ENCODE peak calls at places on chromosomes 1 and 21, in ten cellular contexts. X is RWPE1, Q is B cell, U is GM23338, D is GM20000, I is OCI-LY7, O is stomach, V is MCF 10A, S is fibroblast of mammary gland, E is heart right ventricle. Z is an unnamed sample.

GRCh38 chr1:32900371-32900955 is 726 bp downstream of the TMEM54 start:
- DNase-seq in X (no peak), Q (no peak), U (no peak), D (no peak), I (no peak), O (no peak), V (no peak), S (no peak), E (no peak), Z (no peak)

GRCh38 chr1:180502361-180503273 is at the start of gene ACBD6:
- DNase-seq in X (peak), Q (peak), U (peak), D (peak), I (peak), O (peak), V (peak), S (peak), E (peak), Z (peak)

GRCh38 chr1:4224687-4225086 is 324.6 kb upstream of the C1orf174 start:
- DNase-seq in X (no peak), Q (no peak), U (no peak), D (no peak), I (no peak), O (no peak), V (no peak), S (no peak), E (no peak), Z (no peak)

GRCh38 chr1:237042467-237042891 is 495 bp downstream of the RYR2 start:
- DNase-seq in X (no peak), Q (no peak), U (peak), D (no peak), I (no peak), O (no peak), V (no peak), S (no peak), E (no peak), Z (no peak)

GRCh38 chr1:158126425-158126824 is 54.3 kb upstream of the CD1D start:
- DNase-seq in X (no peak), Q (no peak), U (no peak), D (no peak), I (no peak), O (no peak), V (no peak), S (no peak), E (no peak), Z (no peak)

GRCh38 chr1:1111516-1112236 is 4.2 kb downstream of the C1orf159 start:
- DNase-seq in X (no peak), Q (no peak), U (no peak), D (no peak), I (no peak), O (no peak), V (no peak), S (no peak), E (no peak), Z (no peak)

GRCh38 chr21:38326899-38327298 is 70.1 kb downstream of the KCNJ15 start:
- DNase-seq in X (no peak), Q (no peak), U (no peak), D (no peak), I (no peak), O (no peak), V (no peak), S (no peak), E (no peak), Z (no peak)

GRCh38 chr1:224042557-224043118 is 71.3 kb upstream of the FBXO28 start:
- DNase-seq in X (no peak), Q (no peak), U (no peak), D (no peak), I (no peak), O (no peak), V (no peak), S (no peak), E (no peak), Z (no peak)

GRCh38 chr1:66283583-66284041 is 250.3 kb upstream of the SGIP1 start:
- DNase-seq in X (peak), Q (no peak), U (no peak), D (peak), I (no peak), O (no peak), V (no peak), S (peak), E (no peak), Z (no peak)

GRCh38 chr1:9807541-9807940 is 16.2 kb downstream of the CLSTN1 start:
- DNase-seq in X (no peak), Q (no peak), U (peak), D (no peak), I (no peak), O (no peak), V (no peak), S (no peak), E (no peak), Z (no peak)

GRCh38 chr1:203327684-203328457 is 22.6 kb downstream of the BTG2 start:
- DNase-seq in X (peak), Q (no peak), U (no peak), D (peak), I (no peak), O (peak), V (peak), S (peak), E (peak), Z (peak)

GRCh38 chr1:234721476-234722266 is 111.7 kb upstream of the IRF2BP2 start:
- DNase-seq in X (no peak), Q (no peak), U (no peak), D (no peak), I (no peak), O (peak), V (peak), S (peak), E (peak), Z (peak)

GRCh38 chr1:200794506-200795065 is 55.9 kb downstream of the CAMSAP2 start:
- DNase-seq in X (no peak), Q (no peak), U (no peak), D (no peak), I (no peak), O (no peak), V (no peak), S (peak), E (no peak), Z (no peak)

GRCh38 chr1:58815680-58816071 is 31.8 kb upstream of the JUN start:
- DNase-seq in X (peak), Q (no peak), U (peak), D (peak), I (peak), O (no peak), V (peak), S (peak), E (no peak), Z (no peak)

GRCh38 chr1:31796707-31797106 is 19.1 kb downstream of the SPOCD1 start:
- DNase-seq in X (no peak), Q (no peak), U (no peak), D (no peak), I (no peak), O (no peak), V (no peak), S (no peak), E (no peak), Z (no peak)

GRCh38 chr1:165490175-165490574 is 45.2 kb upstream of the RXRG start:
- DNase-seq in X (no peak), Q (no peak), U (no peak), D (no peak), I (no peak), O (no peak), V (no peak), S (no peak), E (peak), Z (no peak)

GRCh38 chr1:44812822-44813543 is 4.7 kb downstream of the BTBD19 start:
- DNase-seq in X (no peak), Q (peak), U (no peak), D (no peak), I (no peak), O (no peak), V (no peak), S (no peak), E (peak), Z (no peak)

GRCh38 chr1:12477936-12478611 is 139.9 kb downstream of the DHRS3 start:
- DNase-seq in X (peak), Q (no peak), U (peak), D (no peak), I (no peak), O (peak), V (peak), S (peak), E (peak), Z (no peak)

GRCh38 chr1:205774277-205775014 is 836 bp downstream of the RAB29 start:
- DNase-seq in X (no peak), Q (peak), U (peak), D (peak), I (peak), O (no peak), V (peak), S (no peak), E (no peak), Z (no peak)

GRCh38 chr1:205150651-205151428 is 29.1 kb upstream of the RBBP5 start:
- DNase-seq in X (no peak), Q (no peak), U (no peak), D (no peak), I (no peak), O (no peak), V (no peak), S (no peak), E (no peak), Z (no peak)

GRCh38 chr1:218397752-218398339 is 52.7 kb downstream of the TGFB2 start:
- DNase-seq in X (peak), Q (no peak), U (no peak), D (no peak), I (no peak), O (no peak), V (peak), S (peak), E (no peak), Z (no peak)

GRCh38 chr1:29506678-29507225 is 270.4 kb downstream of the PTPRU start:
- DNase-seq in X (no peak), Q (no peak), U (no peak), D (no peak), I (no peak), O (peak), V (no peak), S (no peak), E (no peak), Z (no peak)

GRCh38 chr1:220926146-220926545 is 46.9 kb downstream of the HLX start:
- DNase-seq in X (no peak), Q (no peak), U (no peak), D (no peak), I (no peak), O (no peak), V (peak), S (peak), E (no peak), Z (no peak)

GRCh38 chr1:162856260-162856659 is 4.7 kb downstream of the CCDC190 start:
- DNase-seq in X (peak), Q (no peak), U (no peak), D (no peak), I (no peak), O (no peak), V (peak), S (peak), E (no peak), Z (no peak)

GRCh38 chr21:37338671-37339526 is 27.7 kb upstream of the DYRK1A start:
- DNase-seq in X (peak), Q (no peak), U (no peak), D (no peak), I (no peak), O (no peak), V (peak), S (peak), E (peak), Z (no peak)

GRCh38 chr1:166145496-166145895 is 21.3 kb downstream of the FAM78B start:
- DNase-seq in X (no peak), Q (no peak), U (no peak), D (no peak), I (no peak), O (no peak), V (peak), S (peak), E (no peak), Z (no peak)

GRCh38 chr1:234478481-234479309 is at the start of gene TARBP1:
- DNase-seq in X (peak), Q (peak), U (peak), D (peak), I (peak), O (peak), V (peak), S (peak), E (peak), Z (peak)

GRCh38 chr1:26861286-26861701 is 1.7 kb upstream of the SFN start:
- DNase-seq in X (no peak), Q (no peak), U (peak), D (no peak), I (no peak), O (no peak), V (peak), S (peak), E (no peak), Z (no peak)

GRCh38 chr1:111924786-111925185 is 64.7 kb downstream of the KCND3 start:
- DNase-seq in X (no peak), Q (no peak), U (no peak), D (no peak), I (no peak), O (no peak), V (no peak), S (no peak), E (no peak), Z (no peak)

GRCh38 chr21:43313939-43314405 is 113.0 kb downstream of the SIK1 start:
- DNase-seq in X (no peak), Q (no peak), U (no peak), D (peak), I (no peak), O (no peak), V (no peak), S (no peak), E (no peak), Z (no peak)

GRCh38 chr21:43317254-43317748 is 109.6 kb downstream of the SIK1 start:
- DNase-seq in X (no peak), Q (no peak), U (no peak), D (no peak), I (no peak), O (no peak), V (no peak), S (no peak), E (no peak), Z (no peak)

GRCh38 chr21:43313221-43313938 is 113.6 kb downstream of the SIK1 start:
- DNase-seq in X (no peak), Q (no peak), U (no peak), D (no peak), I (peak), O (no peak), V (no peak), S (no peak), E (no peak), Z (no peak)

GRCh38 chr21:43316156-43316845 is 110.6 kb downstream of the SIK1 start:
- DNase-seq in X (no peak), Q (no peak), U (no peak), D (no peak), I (no peak), O (no peak), V (no peak), S (no peak), E (peak), Z (no peak)

GRCh38 chr21:43315244-43316137 is 111.4 kb downstream of the SIK1 start:
- DNase-seq in X (no peak), Q (peak), U (no peak), D (no peak), I (peak), O (no peak), V (no peak), S (no peak), E (no peak), Z (no peak)
- TF ChIP-seq CTCF in X (no peak), Q (peak), U (peak), D (no peak), I (peak), O (no peak), V (no peak), S (peak), E (no peak), Z (no peak)

DNA sequence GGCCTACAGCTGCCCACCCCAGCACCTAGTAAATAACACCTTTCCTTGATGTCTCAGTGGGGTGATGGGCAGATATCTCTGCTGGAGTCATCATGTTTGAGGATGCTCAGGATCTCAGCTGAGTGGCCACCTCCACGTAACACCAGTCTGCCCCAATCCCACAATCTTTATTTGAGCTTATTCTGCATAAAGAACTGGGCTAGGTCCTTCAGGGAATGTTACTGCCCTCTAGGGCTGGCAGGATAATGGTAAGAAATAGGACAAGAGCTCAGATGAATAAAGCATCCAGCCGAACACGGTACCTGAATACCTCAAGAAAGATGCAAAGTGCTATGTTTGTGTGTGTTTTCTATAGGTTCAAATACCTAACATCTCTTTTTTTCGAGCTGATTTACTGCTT is 33.7 kb downstream of the XCL1 start:
- DNase-seq in X (no peak), Q (no peak), U (no peak), D (no peak), I (no peak), O (no peak), V (no peak), S (no peak), E (no peak), Z (no peak)
- TF ChIP-seq CTCF in X (no peak), Q (no peak), U (peak), D (no peak), I (no peak), O (no peak), V (no peak), S (no peak), E (no peak), Z (no peak)

GRCh38 chr1:79362470-79362869 is 355.9 kb upstream of the ADGRL4 start:
- DNase-seq in X (no peak), Q (no peak), U (no peak), D (no peak), I (no peak), O (no peak), V (no peak), S (no peak), E (no peak), Z (no peak)
- TF ChIP-seq CTCF in X (no peak), Q (no peak), U (no peak), D (no peak), I (no peak), O (no peak), V (no peak), S (peak), E (no peak), Z (no peak)

GRCh38 chr1:61210435-61211012 is 128.2 kb downstream of the NFIA start:
- DNase-seq in X (no peak), Q (no peak), U (no peak), D (no peak), I (peak), O (no peak), V (no peak), S (peak), E (no peak), Z (no peak)
- TF ChIP-seq CTCF in X (no peak), Q (no peak), U (peak), D (no peak), I (peak), O (no peak), V (peak), S (peak), E (no peak), Z (no peak)

GRCh38 chr1:68057050-68057449 is 6.6 kb upstream of the DIRAS3 start:
- DNase-seq in X (no peak), Q (no peak), U (no peak), D (no peak), I (no peak), O (no peak), V (no peak), S (no peak), E (no peak), Z (no peak)

DNA sequence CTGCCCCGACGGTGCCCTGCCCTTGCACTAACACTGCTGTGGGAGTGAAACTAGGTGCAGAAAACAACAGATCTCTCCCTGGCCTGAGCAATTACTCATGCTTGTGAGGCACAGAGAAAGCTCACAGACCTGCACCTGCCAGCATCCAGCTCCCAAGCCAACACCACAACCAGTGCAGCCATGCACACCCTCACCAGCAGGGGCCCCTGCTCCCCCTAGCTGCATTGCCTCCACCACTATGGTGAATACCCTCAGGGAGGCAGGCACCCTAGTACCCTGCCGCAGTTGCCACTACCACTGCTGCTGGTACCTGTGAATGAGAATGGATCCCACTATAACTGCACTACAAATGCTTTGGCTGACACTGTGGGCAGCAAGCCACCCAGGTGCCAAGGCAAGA is 7.1 kb upstream of the DIRAS3 start:
- DNase-seq in X (no peak), Q (no peak), U (peak), D (no peak), I (no peak), O (no peak), V (no peak), S (no peak), E (no peak), Z (no peak)
- TF ChIP-seq CTCF in X (no peak), Q (no peak), U (peak), D (no peak), I (no peak), O (no peak), V (no peak), S (no peak), E (no peak), Z (no peak)

GRCh38 chr1:64650411-64650810 is 94.5 kb upstream of the RAVER2 start:
- DNase-seq in X (no peak), Q (no peak), U (no peak), D (no peak), I (no peak), O (no peak), V (no peak), S (no peak), E (no peak), Z (no peak)

GRCh38 chr1:64655861-64656260 is 89.0 kb upstream of the RAVER2 start:
- DNase-seq in X (no peak), Q (no peak), U (no peak), D (no peak), I (no peak), O (no peak), V (no peak), S (no peak), E (no peak), Z (no peak)

GRCh38 chr1:64653466-64653865 is 91.4 kb upstream of the RAVER2 start:
- DNase-seq in X (no peak), Q (no peak), U (no peak), D (no peak), I (no peak), O (no peak), V (no peak), S (peak), E (no peak), Z (no peak)

GRCh38 chr1:64651841-64652240 is 93.0 kb upstream of the RAVER2 start:
- DNase-seq in X (no peak), Q (no peak), U (no peak), D (no peak), I (no peak), O (no peak), V (no peak), S (no peak), E (no peak), Z (no peak)

GRCh38 chr1:64654519-64655341 is 90.1 kb upstream of the RAVER2 start:
- DNase-seq in X (peak), Q (no peak), U (no peak), D (no peak), I (no peak), O (no peak), V (peak), S (peak), E (no peak), Z (no peak)
- TF ChIP-seq CTCF in X (no peak), Q (no peak), U (peak), D (no peak), I (no peak), O (no peak), V (no peak), S (peak), E (no peak), Z (no peak)

DNA sequence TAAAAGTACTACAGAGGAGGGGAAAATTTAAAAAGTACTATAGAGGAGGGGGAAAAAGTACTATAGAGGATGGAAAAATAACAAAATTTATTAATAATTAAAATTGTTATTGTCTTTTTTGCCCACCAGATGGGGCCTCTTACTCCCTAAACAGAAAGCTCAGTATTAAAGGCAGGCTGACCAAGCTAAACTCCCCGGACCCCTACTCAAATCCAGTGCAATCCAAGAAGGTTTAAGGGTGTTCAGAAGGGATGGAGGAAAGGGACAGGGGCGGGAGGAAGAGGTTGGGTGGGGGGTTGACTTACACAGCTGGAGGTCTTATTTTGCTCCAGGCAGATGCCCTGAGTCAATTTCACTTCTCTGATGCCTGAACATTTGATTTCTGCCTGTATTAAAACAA is 13.7 kb downstream of the CD34 start:
- DNase-seq in X (no peak), Q (no peak), U (peak), D (no peak), I (no peak), O (no peak), V (peak), S (no peak), E (no peak), Z (no peak)
- TF ChIP-seq CTCF in X (no peak), Q (peak), U (peak), D (no peak), I (peak), O (no peak), V (peak), S (peak), E (peak), Z (peak)

DNA sequence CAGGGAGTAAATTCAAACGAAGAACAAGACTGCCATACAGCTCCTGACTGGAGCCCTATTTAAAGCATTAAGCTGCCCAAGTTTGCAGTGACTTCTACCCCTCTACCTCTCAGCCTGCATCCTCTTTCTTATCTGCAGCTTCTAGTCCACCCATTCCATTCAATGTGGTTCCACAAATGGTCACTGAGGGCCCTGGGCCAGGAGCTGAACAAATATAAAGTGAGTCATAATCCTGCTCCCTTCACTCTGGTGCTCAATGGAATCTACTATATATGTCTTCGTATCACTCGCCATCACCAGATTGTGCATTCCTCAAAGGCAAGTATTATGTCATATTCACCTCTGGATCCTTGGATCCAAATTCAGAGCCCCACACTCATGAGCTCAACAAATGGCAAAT is 398.7 kb downstream of the BRINP2 start:
- DNase-seq in X (no peak), Q (no peak), U (no peak), D (no peak), I (no peak), O (no peak), V (no peak), S (peak), E (no peak), Z (no peak)
- TF ChIP-seq CTCF in X (no peak), Q (no peak), U (no peak), D (no peak), I (no peak), O (no peak), V (no peak), S (no peak), E (no peak), Z (no peak)